ENCODE peak calls at places on chromosomes 1 and 21, in five cellular contexts. V is MG63, H is left ventricle myocardium inferior, Q is HCT116, Y is lung. S is an unnamed sample.

GRCh38 chr1:119919241-119919640 is 22.9 kb upstream of the ADAM30 start:
- DNase-seq in V (no peak), H (no peak), Q (no peak), Y (no peak), S (no peak)

GRCh38 chr1:53049574-53049967 is 12.4 kb upstream of the PODN start:
- DNase-seq in V (no peak), H (no peak), Q (no peak), Y (no peak), S (peak; percentile 21)

GRCh38 chr21:38420140-38420539 is 78.1 kb downstream of the ERG start:
- DNase-seq in V (no peak), H (no peak), Q (no peak), Y (no peak), S (no peak)

GRCh38 chr1:54384921-54385726 is 21.1 kb downstream of the SSBP3 start:
- DNase-seq in V (no peak), H (no peak), Q (no peak), Y (no peak), S (peak; percentile 54)

GRCh38 chr1:85307987-85308836 is 31.8 kb upstream of the BCL10 start:
- DNase-seq in V (peak; percentile 83), H (peak; percentile 88), Q (peak; percentile 78), Y (peak; percentile 89), S (peak; percentile 92)

GRCh38 chr21:38289697-38290096 is 32.9 kb downstream of the KCNJ15 start:
- DNase-seq in V (peak; percentile 82), H (no peak), Q (no peak), Y (peak; percentile 63), S (peak; percentile 99)

GRCh38 chr1:116934586-116935207 is 25.0 kb downstream of the PTGFRN start:
- DNase-seq in V (no peak), H (no peak), Q (no peak), Y (no peak), S (no peak)

GRCh38 chr1:245537992-245538391 is 383.2 kb downstream of the KIF26B start:
- DNase-seq in V (no peak), H (no peak), Q (no peak), Y (no peak), S (peak; percentile 64)

GRCh38 chr1:145885738-145886287 is at the start of gene ANKRD35:
- DNase-seq in V (peak; percentile 86), H (peak; percentile 89), Q (peak; percentile 22), Y (peak; percentile 87), S (peak; percentile 68)

GRCh38 chr1:65904681-65905083 is 112.0 kb downstream of the PDE4B start:
- DNase-seq in V (peak; percentile 59), H (no peak), Q (no peak), Y (no peak), S (peak; percentile 14)

GRCh38 chr1:13808729-13809131 is 108.7 kb downstream of the PRDM2 start:
- DNase-seq in V (peak; percentile 48), H (peak; percentile 64), Q (no peak), Y (no peak), S (peak; percentile 79)

GRCh38 chr1:199083680-199084079 is 444.8 kb downstream of the PTPRC start:
- DNase-seq in V (no peak), H (no peak), Q (no peak), Y (no peak), S (peak; percentile 58)

GRCh38 chr1:228348708-228349467 is 57.7 kb downstream of the TRIM11 start:
- DNase-seq in V (no peak), H (peak; percentile 4), Q (no peak), Y (no peak), S (no peak)

GRCh38 chr1:64687725-64688285 is 57.1 kb upstream of the RAVER2 start:
- DNase-seq in V (no peak), H (no peak), Q (no peak), Y (no peak), S (peak; percentile 46)

DNA sequence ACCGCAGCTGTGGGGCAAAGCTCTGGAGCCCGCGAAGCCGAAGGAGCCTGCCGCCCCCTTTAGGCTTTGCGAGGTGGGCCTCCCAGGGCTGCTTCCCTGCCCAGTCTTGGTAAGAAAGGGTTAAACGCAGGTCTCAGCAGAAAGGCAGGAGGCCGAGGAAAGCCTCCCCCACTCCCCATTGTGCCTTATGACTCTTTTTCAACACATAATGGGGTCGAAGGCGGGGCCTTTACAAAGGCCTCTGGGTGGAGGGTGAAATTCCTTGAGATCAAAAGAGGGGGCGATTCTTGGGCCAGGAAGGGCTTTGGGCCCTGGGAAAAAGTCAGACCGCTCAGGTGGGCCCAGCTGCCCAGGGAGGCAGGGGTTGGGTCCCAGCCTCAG is 880 bp downstream of the ALPL start:
- DNase-seq in V (no peak), H (no peak), Q (no peak), Y (no peak), S (no peak)
- H3K4me3 ChIP-seq in V (no peak overlapping the region), H (peak overlapping the region; percentile 64), Q (no peak overlapping the region), Y (peak overlapping the region; percentile 49), S (no peak overlapping the region)

GRCh38 chr1:28782011-28782410 is 30.0 kb upstream of the OPRD1 start:
- DNase-seq in V (no peak), H (no peak), Q (no peak), Y (no peak), S (no peak)
- H3K4me3 ChIP-seq in V (no peak overlapping the region), H (no peak overlapping the region), Q (no peak overlapping the region), Y (no peak overlapping the region), S (no peak overlapping the region)

DNA sequence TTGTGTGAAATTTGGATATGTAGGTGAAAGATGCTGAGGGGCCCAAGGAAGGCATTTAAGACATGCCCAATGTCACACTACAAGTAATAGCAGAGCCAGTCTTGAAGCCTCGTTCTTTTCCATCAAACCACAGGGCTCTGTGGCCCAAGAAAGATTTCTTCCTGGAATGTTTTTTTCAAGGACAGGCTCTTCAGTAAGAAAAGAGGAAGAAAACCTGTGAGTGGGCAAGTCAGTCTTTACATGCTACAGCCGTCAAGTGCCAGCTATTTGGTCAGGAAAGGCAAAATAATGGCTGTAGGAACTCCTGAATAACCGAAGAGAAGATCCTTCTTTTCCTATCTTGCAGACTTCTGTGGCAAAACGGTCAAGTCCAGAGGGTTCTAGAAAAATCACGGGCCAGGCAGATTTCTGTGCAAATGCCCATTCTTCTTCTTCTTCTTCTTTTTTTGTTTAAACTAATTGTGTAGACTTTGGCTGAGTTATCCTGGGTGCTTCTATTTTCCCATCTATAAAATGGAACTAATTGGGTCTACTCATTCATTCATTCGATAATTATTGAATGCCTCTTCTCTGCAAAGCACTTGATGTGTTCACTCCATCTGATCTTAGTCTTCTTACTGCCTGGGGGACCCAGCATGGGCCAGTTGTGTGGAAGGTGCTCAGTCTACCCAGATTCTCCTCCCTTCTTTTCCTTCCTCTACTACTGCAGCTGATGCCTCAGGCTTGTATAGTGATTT is 1.9 kb upstream of the ID3 start:
- DNase-seq in V (no peak), H (no peak), Q (no peak), Y (no peak), S (peak; percentile 24)
- H3K4me3 ChIP-seq in V (no peak overlapping the region), H (peak overlapping the region; percentile 87), Q (no peak overlapping the region), Y (no peak overlapping the region), S (no peak overlapping the region)

GRCh38 chr21:14551741-14552140 is 5.6 kb upstream of the SAMSN1 start:
- DNase-seq in V (no peak), H (no peak), Q (no peak), Y (no peak), S (no peak)

GRCh38 chr21:14547834-14548513 is 1.9 kb upstream of the SAMSN1 start:
- DNase-seq in V (no peak), H (no peak), Q (no peak), Y (no peak), S (peak; percentile 44)

GRCh38 chr21:14553422-14553821 is 7.3 kb upstream of the SAMSN1 start:
- DNase-seq in V (no peak), H (no peak), Q (no peak), Y (no peak), S (no peak)

GRCh38 chr21:14548751-14549150 is 2.6 kb upstream of the SAMSN1 start:
- DNase-seq in V (no peak), H (no peak), Q (no peak), Y (no peak), S (peak; percentile 79)

DNA sequence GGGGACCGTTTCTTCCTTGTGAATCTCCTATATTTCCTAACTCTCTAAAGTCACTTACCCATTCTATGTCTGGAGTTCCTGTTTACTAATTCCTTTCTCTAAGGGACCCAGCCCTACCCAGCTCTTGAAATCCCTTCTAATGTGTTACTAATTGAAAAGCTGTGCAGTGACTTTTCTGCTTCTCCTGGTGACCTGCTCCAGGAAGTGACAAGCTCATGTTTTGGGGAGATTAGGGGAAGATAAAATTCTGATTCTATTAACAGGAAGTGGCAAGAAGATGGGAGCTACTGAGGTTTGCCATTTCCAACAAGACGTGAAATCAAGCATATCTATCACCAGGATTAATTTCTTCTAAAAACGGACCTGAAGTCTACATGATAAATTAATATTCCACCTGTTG is 4.1 kb upstream of the SAMSN1 start:
- DNase-seq in V (no peak), H (no peak), Q (no peak), Y (no peak), S (no peak)
- H3K4me3 ChIP-seq in V (no peak overlapping the region), H (no peak overlapping the region), Q (no peak overlapping the region), Y (no peak overlapping the region), S (no peak overlapping the region)

GRCh38 chr1:201724760-201725105 is 104.2 kb upstream of the IPO9 start:
- DNase-seq in V (no peak), H (no peak), Q (no peak), Y (no peak), S (peak; percentile 59)
- H3K4me3 ChIP-seq in V (no peak overlapping the region), H (no peak overlapping the region), Q (no peak overlapping the region), Y (no peak overlapping the region), S (no peak overlapping the region)